ENCODE peak calls at places on chromosomes 7 and 10, in four cellular contexts. B is IMR-90, Z is H9, K is H1. C is an unnamed sample.

GRCh38 chr10:73809061-73809818 is 2.2 kb downstream of the NDST2 start:
- DNase-seq in B (peak; percentile 37), Z (no peak), K (no peak), C (no peak)

GRCh38 chr10:52950578-52950977 is 178.0 kb upstream of the MBL2 start:
- DNase-seq in B (no peak), Z (peak; percentile 57), K (no peak), C (peak; percentile 54)

GRCh38 chr10:128307819-128308218 is 181.6 kb upstream of the MKI67 start:
- DNase-seq in B (no peak), Z (peak; percentile 15), K (no peak), C (no peak)

GRCh38 chr7:100676501-100677306 is 3.2 kb downstream of the GNB2 start:
- DNase-seq in B (no peak), Z (no peak), K (no peak), C (no peak)

GRCh38 chr7:108845960-108846359 is 276.3 kb downstream of the DNAJB9 start:
- DNase-seq in B (no peak), Z (no peak), K (no peak), C (no peak)

GRCh38 chr10:133391761-133392518 is 2.0 kb upstream of the MTG1 start:
- DNase-seq in B (no peak), Z (no peak), K (no peak), C (no peak)

GRCh38 chr10:22666287-22667092 is 47.9 kb downstream of the PIP4K2A start:
- DNase-seq in B (peak; percentile 62), Z (no peak), K (no peak), C (no peak)

GRCh38 chr10:129711261-129711660 is 244.2 kb downstream of the MGMT start:
- DNase-seq in B (no peak), Z (peak; percentile 57), K (no peak), C (peak; percentile 61)

GRCh38 chr7:23474098-23474828 is 4.0 kb upstream of the IGF2BP3 start:
- DNase-seq in B (peak; percentile 95), Z (peak; percentile 98), K (peak; percentile 94), C (peak; percentile 100)

GRCh38 chr7:23473848-23474097 is 3.5 kb upstream of the IGF2BP3 start:
- DNase-seq in B (no peak), Z (no peak), K (no peak), C (peak; percentile 71)

GRCh38 chr7:23475579-23475844 is 5.2 kb upstream of the IGF2BP3 start:
- DNase-seq in B (no peak), Z (no peak), K (no peak), C (no peak)

GRCh38 chr7:23476286-23477169 is 6.2 kb upstream of the IGF2BP3 start:
- DNase-seq in B (no peak), Z (no peak), K (no peak), C (peak; percentile 34)

DNA sequence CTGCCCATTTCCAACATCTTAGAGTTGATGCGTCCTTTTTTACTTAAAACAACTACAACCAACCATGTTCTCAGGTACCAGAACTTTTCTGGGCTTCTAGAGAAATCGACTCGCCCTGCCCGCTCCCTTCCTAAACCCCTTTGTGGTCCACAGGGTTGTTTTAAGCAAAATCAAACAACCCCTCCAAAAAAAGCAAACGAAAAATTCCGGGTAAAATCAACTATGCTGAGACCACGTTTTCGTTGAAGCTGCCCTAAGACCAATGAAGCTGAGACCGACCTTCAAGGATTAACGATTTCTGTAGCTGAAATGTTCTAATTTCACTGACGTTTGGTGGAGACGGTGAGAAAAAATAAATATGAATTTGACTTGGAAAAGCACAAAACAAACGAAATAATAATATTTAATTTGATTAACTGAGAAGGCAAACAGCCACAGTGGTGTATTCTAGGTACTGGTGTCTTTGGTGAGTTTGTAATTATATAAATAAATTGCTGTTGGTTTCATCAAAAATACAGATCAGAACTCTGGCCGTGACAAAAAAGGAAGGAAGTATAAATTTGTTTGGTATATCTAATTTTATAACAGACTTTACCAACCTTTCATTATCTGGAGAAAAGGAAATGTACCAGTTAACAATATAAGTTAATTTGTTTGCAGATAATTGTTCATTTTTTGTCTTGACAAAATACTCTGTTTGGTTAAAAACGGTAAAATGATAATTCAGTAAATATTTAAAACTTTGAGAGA is 4.7 kb upstream of the IGF2BP3 start:
- DNase-seq in B (no peak), Z (no peak), K (no peak), C (no peak)
- H4K5ac ChIP-seq in B (no peak overlapping the region), Z (peak overlapping the region; percentile 74), K (peak overlapping the region; percentile 94), C (no peak overlapping the region)

GRCh38 chr10:84290235-84290634 is 38.2 kb upstream of the CCSER2 start:
- DNase-seq in B (no peak), Z (no peak), K (no peak), C (no peak)
- H4K5ac ChIP-seq in B (no peak overlapping the region), Z (no peak overlapping the region), K (no peak overlapping the region), C (no peak overlapping the region)

GRCh38 chr7:3066506-3066905 is 22.8 kb upstream of the CARD11 start:
- DNase-seq in B (no peak), Z (no peak), K (no peak), C (no peak)

GRCh38 chr7:3067193-3067592 is 23.5 kb upstream of the CARD11 start:
- DNase-seq in B (no peak), Z (no peak), K (no peak), C (no peak)

GRCh38 chr7:3067606-3068005 is 23.9 kb upstream of the CARD11 start:
- DNase-seq in B (no peak), Z (no peak), K (no peak), C (no peak)

GRCh38 chr7:3069767-3070449 is 26.2 kb upstream of the CARD11 start:
- DNase-seq in B (no peak), Z (no peak), K (no peak), C (no peak)

DNA sequence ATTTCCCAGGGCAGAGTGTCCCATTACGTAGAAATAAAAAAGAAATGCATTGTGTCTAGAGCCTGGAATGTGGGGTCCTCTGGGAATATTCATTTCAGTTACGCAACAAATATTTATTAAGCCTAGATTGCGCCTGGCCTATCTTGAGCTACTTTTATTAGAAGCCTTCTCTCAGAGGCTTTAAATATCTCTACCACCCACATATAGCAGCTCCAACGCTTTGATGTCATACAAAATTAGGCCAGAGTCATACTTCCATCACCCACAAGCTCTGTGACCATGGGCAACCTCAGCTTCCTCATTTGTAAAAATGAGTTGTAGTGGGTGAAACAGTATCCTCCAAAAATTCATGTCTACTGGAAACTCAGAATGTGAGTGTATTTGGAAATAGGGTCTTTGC is 24.9 kb upstream of the CARD11 start:
- DNase-seq in B (no peak), Z (no peak), K (no peak), C (no peak)
- H4K5ac ChIP-seq in B (no peak overlapping the region), Z (no peak overlapping the region), K (no peak overlapping the region), C (no peak overlapping the region)

GRCh38 chr10:43114031-43114742 is 24.1 kb upstream of the CSGALNACT2 start:
- DNase-seq in B (no peak), Z (no peak), K (no peak), C (no peak)

GRCh38 chr10:43116596-43116995 is 21.6 kb upstream of the CSGALNACT2 start:
- DNase-seq in B (no peak), Z (no peak), K (no peak), C (no peak)

GRCh38 chr10:43114743-43115611 is 23.3 kb upstream of the CSGALNACT2 start:
- DNase-seq in B (no peak), Z (no peak), K (no peak), C (peak; percentile 4)

GRCh38 chr10:43117031-43117776 is 21.0 kb upstream of the CSGALNACT2 start:
- DNase-seq in B (no peak), Z (no peak), K (no peak), C (no peak)

DNA sequence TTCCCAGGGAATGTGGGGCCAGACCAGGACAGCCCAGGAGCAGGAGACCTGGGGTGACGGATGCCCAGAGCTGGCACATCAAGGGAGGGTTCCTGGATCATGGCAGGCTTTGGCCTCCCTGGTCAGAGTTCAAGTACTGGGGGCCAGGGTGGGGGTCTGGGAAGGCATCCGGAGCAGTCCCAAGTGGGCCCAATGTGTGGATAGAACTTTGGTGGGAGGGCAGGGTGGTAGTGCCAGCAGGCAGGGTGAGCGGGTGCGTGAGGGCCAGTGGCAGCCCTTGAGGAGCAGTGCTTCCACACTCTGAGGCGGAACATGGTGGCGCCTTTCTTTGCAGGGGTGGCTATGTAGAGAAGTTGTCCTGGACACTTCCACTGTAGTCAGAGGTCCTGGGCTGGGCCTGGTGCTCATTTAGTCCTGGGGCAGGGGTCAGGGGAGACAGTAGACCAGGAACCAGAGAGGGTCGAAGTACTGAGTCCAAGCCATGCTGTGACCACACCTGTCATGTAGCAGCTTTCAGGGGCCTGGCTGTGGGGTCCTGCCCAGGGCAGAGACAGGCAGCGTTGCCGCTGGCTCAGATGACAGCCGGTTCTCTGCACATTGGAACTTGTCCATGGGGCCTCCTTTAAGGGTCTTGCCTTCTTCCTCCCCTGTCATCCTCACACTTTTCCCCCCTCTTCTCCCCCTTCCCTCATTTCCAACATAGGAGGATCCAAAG is 22.2 kb upstream of the CSGALNACT2 start:
- DNase-seq in B (no peak), Z (no peak), K (no peak), C (no peak)
- H4K5ac ChIP-seq in B (no peak overlapping the region), Z (no peak overlapping the region), K (no peak overlapping the region), C (no peak overlapping the region)

GRCh38 chr10:110209926-110210662 is 2.7 kb downstream of the MXI1 start:
- DNase-seq in B (peak; percentile 29), Z (peak; percentile 47), K (no peak), C (peak; percentile 49)

GRCh38 chr10:110212119-110213006 is 5.0 kb downstream of the MXI1 start:
- DNase-seq in B (no peak), Z (no peak), K (no peak), C (no peak)

GRCh38 chr10:110210663-110211454 is 3.5 kb downstream of the MXI1 start:
- DNase-seq in B (peak; percentile 98), Z (peak; percentile 99), K (peak; percentile 93), C (peak; percentile 99)

GRCh38 chr10:110209399-110209925 is 2.1 kb downstream of the MXI1 start:
- DNase-seq in B (peak; percentile 65), Z (peak; percentile 41), K (no peak), C (peak; percentile 61)

GRCh38 chr10:110211455-110211843 is 4.0 kb downstream of the MXI1 start:
- DNase-seq in B (no peak), Z (no peak), K (no peak), C (no peak)
- H4K5ac ChIP-seq in B (peak overlapping the region; percentile 32), Z (no peak overlapping the region), K (no peak overlapping the region), C (no peak overlapping the region)

GRCh38 chr10:77846718-77847311 is 79.7 kb downstream of the DLG5 start:
- DNase-seq in B (peak; percentile 66), Z (peak; percentile 84), K (peak; percentile 63), C (peak; percentile 86)
- H4K5ac ChIP-seq in B (no peak overlapping the region), Z (no peak overlapping the region), K (peak overlapping the region; percentile 2), C (no peak overlapping the region)

C was measured in mesendoderm.